ENCODE peak calls at places on chromosome 18, in nine cellular contexts. H is K562, S is HCT116, U is Karpas-422, I is GM23338, C is AG04450, R is brain microvascular endothelial cell, W is RWPE1, D is hepatocyte. E is an unnamed sample.

GRCh38 chr18:3037423-3037915 is 24.5 kb upstream of the LPIN2 start:
- DNase-seq in H (peak; percentile 45), S (peak; percentile 24), U (no peak), I (no peak), C (peak; percentile 55), R (peak; percentile 57), W (peak; percentile 77), D (peak; percentile 76), E (peak; percentile 72)

GRCh38 chr18:42893991-42894390 is 221.5 kb downstream of the RIT2 start:
- DNase-seq in H (no peak), S (no peak), U (no peak), I (no peak), C (no peak), R (no peak), W (no peak), D (no peak), E (no peak)

GRCh38 chr18:12422936-12423335 is 15.2 kb downstream of the PRELID3A start:
- DNase-seq in H (no peak), S (no peak), U (peak; percentile 79), I (peak; percentile 62), C (no peak), R (no peak), W (no peak), D (no peak), E (no peak)

GRCh38 chr18:41501848-41502247 is 453.2 kb upstream of the PIK3C3 start:
- DNase-seq in H (no peak), S (no peak), U (no peak), I (no peak), C (no peak), R (no peak), W (no peak), D (no peak), E (no peak)

GRCh38 chr18:10205136-10205535 is 249.3 kb upstream of the APCDD1 start:
- DNase-seq in H (no peak), S (no peak), U (no peak), I (no peak), C (no peak), R (no peak), W (no peak), D (no peak), E (no peak)

GRCh38 chr18:37274309-37274987 is 291.1 kb downstream of the CELF4 start:
- DNase-seq in H (no peak), S (no peak), U (no peak), I (no peak), C (no peak), R (no peak), W (no peak), D (no peak), E (no peak)

GRCh38 chr18:12327510-12328178 is 19.6 kb downstream of the TUBB6 start:
- DNase-seq in H (peak; percentile 69), S (peak; percentile 52), U (peak; percentile 90), I (peak; percentile 96), C (no peak), R (peak; percentile 84), W (peak; percentile 71), D (peak; percentile 80), E (no peak)

GRCh38 chr18:73791081-73791480 is 356.6 kb downstream of the FBXO15 start:
- DNase-seq in H (no peak), S (no peak), U (no peak), I (no peak), C (peak; percentile 59), R (no peak), W (no peak), D (no peak), E (no peak)

GRCh38 chr18:3546106-3546505 is 96.1 kb downstream of the TGIF1 start:
- DNase-seq in H (no peak), S (no peak), U (peak; percentile 59), I (no peak), C (no peak), R (no peak), W (no peak), D (no peak), E (no peak)

GRCh38 chr18:79680100-79680879 is 687 bp downstream of the CTDP1 start:
- DNase-seq in H (peak; percentile 47), S (no peak), U (peak; percentile 65), I (peak; percentile 56), C (no peak), R (peak; percentile 49), W (peak; percentile 45), D (peak; percentile 78), E (peak; percentile 37)

GRCh38 chr18:63138469-63139340 is 180.9 kb downstream of the BCL2 start:
- DNase-seq in H (peak; percentile 6), S (no peak), U (peak; percentile 93), I (peak; percentile 93), C (no peak), R (no peak), W (no peak), D (no peak), E (no peak)

GRCh38 chr18:32958746-32959145 is 185.9 kb upstream of the KLHL14 start:
- DNase-seq in H (no peak), S (no peak), U (no peak), I (no peak), C (no peak), R (no peak), W (no peak), D (no peak), E (no peak)

GRCh38 chr18:5582054-5582453 is 38.3 kb upstream of the EPB41L3 start:
- DNase-seq in H (no peak), S (no peak), U (no peak), I (peak; percentile 71), C (peak; percentile 18), R (peak; percentile 39), W (no peak), D (peak; percentile 29), E (no peak)

GRCh38 chr18:71951021-71951420 is 593.1 kb downstream of the CBLN2 start:
- DNase-seq in H (no peak), S (no peak), U (no peak), I (no peak), C (no peak), R (no peak), W (no peak), D (no peak), E (no peak)
- H3K27ac ChIP-seq in H (no peak overlapping the region), S (no peak overlapping the region), U (no peak overlapping the region), I (no peak overlapping the region), C (no peak overlapping the region), R (no peak overlapping the region), W (no peak overlapping the region), D (no peak overlapping the region), E (no peak overlapping the region)

GRCh38 chr18:76465630-76466409 is 29.2 kb downstream of the ZNF516 start:
- DNase-seq in H (no peak), S (no peak), U (no peak), I (no peak), C (no peak), R (no peak), W (no peak), D (no peak), E (no peak)

GRCh38 chr18:76468345-76469275 is 26.4 kb downstream of the ZNF516 start:
- DNase-seq in H (no peak), S (no peak), U (no peak), I (no peak), C (no peak), R (no peak), W (no peak), D (no peak), E (no peak)

GRCh38 chr18:76464281-76465259 is 30.5 kb downstream of the ZNF516 start:
- DNase-seq in H (no peak), S (no peak), U (no peak), I (no peak), C (no peak), R (no peak), W (no peak), D (no peak), E (no peak)

GRCh38 chr18:76466410-76466991 is 28.5 kb downstream of the ZNF516 start:
- DNase-seq in H (no peak), S (no peak), U (no peak), I (no peak), C (no peak), R (no peak), W (no peak), D (no peak), E (no peak)

GRCh38 chr18:76467371-76468190 is 27.5 kb downstream of the ZNF516 start:
- DNase-seq in H (no peak), S (no peak), U (no peak), I (no peak), C (no peak), R (no peak), W (no peak), D (no peak), E (no peak)
- H3K27ac ChIP-seq in H (no peak overlapping the region), S (no peak overlapping the region), U (no peak overlapping the region), I (no peak overlapping the region), C (peak overlapping the region; percentile 21), R (no peak overlapping the region), W (peak overlapping the region; percentile 29), D (no peak overlapping the region), E (no peak overlapping the region)

GRCh38 chr18:34196231-34196630 is 28.5 kb downstream of the NOL4 start:
- DNase-seq in H (no peak), S (no peak), U (no peak), I (no peak), C (no peak), R (no peak), W (no peak), D (no peak), E (no peak)
- H3K27ac ChIP-seq in H (no peak overlapping the region), S (no peak overlapping the region), U (no peak overlapping the region), I (no peak overlapping the region), C (no peak overlapping the region), R (no peak overlapping the region), W (no peak overlapping the region), D (no peak overlapping the region), E (no peak overlapping the region)

GRCh38 chr18:48803951-48804855 is 146.6 kb downstream of the SMAD7 start:
- DNase-seq in H (no peak), S (no peak), U (no peak), I (no peak), C (no peak), R (no peak), W (no peak), D (no peak), E (no peak)

GRCh38 chr18:48804856-48805610 is 145.7 kb downstream of the SMAD7 start:
- DNase-seq in H (no peak), S (no peak), U (no peak), I (no peak), C (no peak), R (no peak), W (no peak), D (no peak), E (no peak)

GRCh38 chr18:48801728-48802542 is 148.8 kb downstream of the SMAD7 start:
- DNase-seq in H (no peak), S (no peak), U (no peak), I (no peak), C (no peak), R (no peak), W (no peak), D (peak; percentile 75), E (no peak)

GRCh38 chr18:48802543-48803428 is 148.0 kb downstream of the SMAD7 start:
- DNase-seq in H (no peak), S (no peak), U (no peak), I (no peak), C (no peak), R (no peak), W (no peak), D (peak; percentile 47), E (no peak)

GRCh38 chr18:48803518-48803917 is 147.2 kb downstream of the SMAD7 start:
- DNase-seq in H (peak; percentile 39), S (no peak), U (no peak), I (no peak), C (no peak), R (no peak), W (no peak), D (no peak), E (no peak)
- H3K27ac ChIP-seq in H (no peak overlapping the region), S (no peak overlapping the region), U (no peak overlapping the region), I (no peak overlapping the region), C (no peak overlapping the region), R (no peak overlapping the region), W (peak overlapping the region; percentile 25), D (peak overlapping the region; percentile 89), E (no peak overlapping the region)

GRCh38 chr18:23570912-23571504 is 15.3 kb downstream of the NPC1 start:
- DNase-seq in H (no peak), S (no peak), U (no peak), I (no peak), C (no peak), R (no peak), W (no peak), D (no peak), E (no peak)
- H3K27ac ChIP-seq in H (no peak overlapping the region), S (no peak overlapping the region), U (no peak overlapping the region), I (no peak overlapping the region), C (no peak overlapping the region), R (no peak overlapping the region), W (no peak overlapping the region), D (peak overlapping the region; percentile 36), E (no peak overlapping the region)

E was measured in epithelial cell of prostate.